ENCODE peak calls at places on chromosome 2, in five cellular contexts. K, L, G, Z and S are unnamed samples.

GRCh38 chr2:151071382-151071781 is 190.3 kb downstream of the RBM43 start:
- DNase-seq in K (peak), L (peak), G (no peak), Z (peak), S (peak)

GRCh38 chr2:70553584-70554337 is at the start of gene TGFA:
- DNase-seq in K (peak), L (no peak), G (peak), Z (peak), S (peak)

GRCh38 chr2:118097657-118098056 is 9.4 kb downstream of the INSIG2 start:
- DNase-seq in K (no peak), L (no peak), G (no peak), Z (no peak), S (no peak)

GRCh38 chr2:31660812-31661335 is 80.1 kb upstream of the SRD5A2 start:
- DNase-seq in K (no peak), L (no peak), G (no peak), Z (no peak), S (no peak)

GRCh38 chr2:162333968-162334367 is 10.0 kb upstream of the GCA start:
- DNase-seq in K (peak), L (no peak), G (no peak), Z (peak), S (peak)

GRCh38 chr2:179619947-179620467 is 241.4 kb downstream of the ZNF385B start:
- DNase-seq in K (no peak), L (no peak), G (no peak), Z (no peak), S (no peak)

GRCh38 chr2:235045336-235045972 is 93.6 kb downstream of the SH3BP4 start:
- DNase-seq in K (no peak), L (no peak), G (peak), Z (no peak), S (no peak)

GRCh38 chr2:10349725-10350124 is 47.0 kb downstream of the HPCAL1 start:
- DNase-seq in K (no peak), L (no peak), G (no peak), Z (no peak), S (no peak)

GRCh38 chr2:162490052-162490717 is 146.3 kb downstream of the GCA start:
- DNase-seq in K (no peak), L (no peak), G (no peak), Z (no peak), S (no peak)

GRCh38 chr2:164257794-164258193 is 363.5 kb downstream of the GRB14 start:
- DNase-seq in K (peak), L (no peak), G (no peak), Z (peak), S (no peak)

GRCh38 chr2:219699440-219699821 is 72.0 kb downstream of the SLC4A3 start:
- DNase-seq in K (no peak), L (no peak), G (no peak), Z (no peak), S (no peak)

GRCh38 chr2:85713836-85714235 is 19.7 kb downstream of the GNLY start:
- DNase-seq in K (no peak), L (no peak), G (no peak), Z (no peak), S (no peak)

GRCh38 chr2:15969214-15969613 is 28.9 kb downstream of the MYCN start:
- DNase-seq in K (no peak), L (no peak), G (no peak), Z (no peak), S (no peak)

GRCh38 chr2:121595012-121595891 is 54.0 kb downstream of the CLASP1 start:
- DNase-seq in K (no peak), L (no peak), G (no peak), Z (peak), S (no peak)

GRCh38 chr2:126409850-126410249 is 246.1 kb upstream of the GYPC start:
- DNase-seq in K (no peak), L (no peak), G (no peak), Z (no peak), S (no peak)

GRCh38 chr2:162029287-162029901 is 44.6 kb downstream of the DPP4 start:
- DNase-seq in K (peak), L (peak), G (no peak), Z (peak), S (peak)

GRCh38 chr2:65658871-65659270 is 226.5 kb upstream of the SPRED2 start:
- DNase-seq in K (no peak), L (no peak), G (no peak), Z (peak), S (peak)

GRCh38 chr2:112542974-112543760 is 902 bp downstream of the POLR1B start:
- DNase-seq in K (peak), L (no peak), G (peak), Z (peak), S (no peak)

GRCh38 chr2:233447506-233448219 is 93.4 kb downstream of the DGKD start:
- DNase-seq in K (no peak), L (no peak), G (no peak), Z (no peak), S (no peak)

GRCh38 chr2:25517701-25518100 is 155.7 kb downstream of the DTNB start:
- DNase-seq in K (no peak), L (no peak), G (no peak), Z (no peak), S (no peak)

GRCh38 chr2:176188969-176189665 is 649 bp downstream of the HOXD1 start:
- DNase-seq in K (no peak), L (no peak), G (no peak), Z (no peak), S (no peak)

GRCh38 chr2:165054667-165055066 is 99.3 kb upstream of the SLC38A11 start:
- DNase-seq in K (no peak), L (no peak), G (no peak), Z (no peak), S (no peak)

GRCh38 chr2:230877737-230878598 is 13.2 kb downstream of the ITM2C start:
- DNase-seq in K (no peak), L (no peak), G (peak), Z (no peak), S (no peak)

GRCh38 chr2:189037518-189037917 is 63.3 kb downstream of the COL3A1 start:
- DNase-seq in K (peak), L (no peak), G (no peak), Z (peak), S (no peak)

GRCh38 chr2:158456309-158457066 is at the start of the genes CCDC148 and PKP4:
- DNase-seq in K (peak), L (peak), G (peak), Z (peak), S (peak)

GRCh38 chr2:191840916-191841315 is 6.0 kb downstream of the CAVIN2 start:
- DNase-seq in K (no peak), L (no peak), G (no peak), Z (no peak), S (no peak)

GRCh38 chr2:104944495-104944894 is 90.6 kb downstream of the POU3F3 start:
- DNase-seq in K (peak), L (peak), G (no peak), Z (peak), S (peak)

GRCh38 chr2:26692814-26693286 is 328 bp downstream of the KCNK3 start:
- DNase-seq in K (peak), L (no peak), G (no peak), Z (peak), S (no peak)

GRCh38 chr2:215498411-215498810 is 62.5 kb upstream of the FN1 start:
- DNase-seq in K (peak), L (no peak), G (no peak), Z (no peak), S (no peak)

GRCh38 chr2:36854241-36854640 is 112.1 kb downstream of the STRN start:
- DNase-seq in K (no peak), L (no peak), G (no peak), Z (no peak), S (no peak)

GRCh38 chr2:176566936-176567335 is 297.7 kb downstream of the MTX2 start:
- DNase-seq in K (no peak), L (no peak), G (no peak), Z (no peak), S (no peak)

GRCh38 chr2:47534179-47534919 is 131.4 kb downstream of the MSH2 start:
- DNase-seq in K (peak), L (peak), G (no peak), Z (peak), S (peak)

GRCh38 chr2:42964444-42965081 is 172.2 kb upstream of the HAAO start:
- DNase-seq in K (peak), L (peak), G (no peak), Z (peak), S (peak)